ENCODE peak calls at places on chromosomes 16 and 17, in four cellular contexts. One of them, this sample, is unnamed.
A peak's percentile ranks its signal among the peaks of the same experiment; 100 is the strongest.

GRCh38 chr16:67294927-67295326 is 15.6 kb downstream of the PLEKHG4 start:
- DNase-seq in progenitor cell of endocrine pancreas: no peak
- DNase-seq in Kasumi-1: no peak
- DNase-seq in adipocyte: peak; percentile 42
- DNase-seq in this sample: peak; percentile 85

GRCh38 chr16:2252806-2253148 is 1.4 kb upstream of the ECI1 start:
- DNase-seq in Kasumi-1: no peak
- DNase-seq in adipocyte: no peak
- DNase-seq in progenitor cell of endocrine pancreas: no peak
- DNase-seq in this sample: no peak

GRCh38 chr16:89315791-89316581 is 98.5 kb downstream of the ZNF778 start:
- DNase-seq in adipocyte: no peak
- DNase-seq in progenitor cell of endocrine pancreas: no peak
- DNase-seq in Kasumi-1: peak; percentile 92
- DNase-seq in this sample: peak; percentile 66

GRCh38 chr17:41620583-41621434 is 3.6 kb downstream of the KRT17 start:
- DNase-seq in progenitor cell of endocrine pancreas: no peak
- DNase-seq in Kasumi-1: no peak
- DNase-seq in adipocyte: peak; percentile 8
- DNase-seq in this sample: peak; percentile 47

GRCh38 chr17:50123649-50124349 is 6.2 kb downstream of the SAMD14 start:
- DNase-seq in adipocyte: no peak
- DNase-seq in Kasumi-1: no peak
- DNase-seq in progenitor cell of endocrine pancreas: no peak
- DNase-seq in this sample: no peak

GRCh38 chr17:193841-194806 is 12.7 kb upstream of the DOC2B start:
- DNase-seq in progenitor cell of endocrine pancreas: no peak
- DNase-seq in adipocyte: no peak
- DNase-seq in Kasumi-1: no peak
- DNase-seq in this sample: no peak

GRCh38 chr17:80071116-80071980 is 30.0 kb upstream of the GAA start:
- DNase-seq in adipocyte: no peak
- DNase-seq in Kasumi-1: no peak
- DNase-seq in progenitor cell of endocrine pancreas: no peak
- DNase-seq in this sample: no peak

GRCh38 chr16:72291121-72291520 is 119.2 kb upstream of the PMFBP1 start:
- DNase-seq in Kasumi-1: no peak
- DNase-seq in adipocyte: peak; percentile 60
- DNase-seq in progenitor cell of endocrine pancreas: no peak
- DNase-seq in this sample: peak; percentile 70

GRCh38 chr16:85645021-85645589 is 32.0 kb downstream of the GSE1 start:
- DNase-seq in progenitor cell of endocrine pancreas: no peak
- DNase-seq in Kasumi-1: no peak
- DNase-seq in adipocyte: no peak
- DNase-seq in this sample: no peak

GRCh38 chr17:6947745-6948144 is 48.1 kb upstream of the ALOX12 start:
- DNase-seq in adipocyte: no peak
- DNase-seq in progenitor cell of endocrine pancreas: no peak
- DNase-seq in Kasumi-1: no peak
- DNase-seq in this sample: no peak

GRCh38 chr17:2904135-2904534 is 107.9 kb downstream of the RAP1GAP2 start:
- DNase-seq in progenitor cell of endocrine pancreas: no peak
- DNase-seq in adipocyte: no peak
- DNase-seq in Kasumi-1: no peak
- DNase-seq in this sample: no peak

GRCh38 chr17:50289268-50289667 is 15.0 kb downstream of the TMEM92 start:
- DNase-seq in adipocyte: peak; percentile 62
- DNase-seq in Kasumi-1: no peak
- DNase-seq in progenitor cell of endocrine pancreas: no peak
- DNase-seq in this sample: peak; percentile 79

GRCh38 chr17:48472485-48473281 is 42.7 kb upstream of the SKAP1 start:
- DNase-seq in progenitor cell of endocrine pancreas: no peak
- DNase-seq in Kasumi-1: no peak
- DNase-seq in adipocyte: no peak
- DNase-seq in this sample: peak; percentile 41

GRCh38 chr17:32954477-32954876 is 26.5 kb downstream of the TMEM98 start:
- DNase-seq in Kasumi-1: no peak
- DNase-seq in adipocyte: no peak
- DNase-seq in progenitor cell of endocrine pancreas: no peak
- DNase-seq in this sample: no peak

GRCh38 chr16:23013484-23013883 is 135.8 kb downstream of the USP31 start:
- DNase-seq in progenitor cell of endocrine pancreas: no peak
- DNase-seq in Kasumi-1: no peak
- DNase-seq in adipocyte: peak; percentile 8
- DNase-seq in this sample: peak; percentile 22

GRCh38 chr16:58829096-58829495 is 95.0 kb upstream of the GOT2 start:
- DNase-seq in progenitor cell of endocrine pancreas: no peak
- DNase-seq in adipocyte: no peak
- DNase-seq in Kasumi-1: no peak
- DNase-seq in this sample: no peak

GRCh38 chr16:10510279-10510678 is 70.1 kb downstream of the EMP2 start:
- DNase-seq in Kasumi-1: no peak
- DNase-seq in adipocyte: no peak
- DNase-seq in progenitor cell of endocrine pancreas: no peak
- DNase-seq in this sample: no peak

GRCh38 chr16:27398894-27399853 is 2.8 kb upstream of the IL21R start:
- DNase-seq in Kasumi-1: no peak
- DNase-seq in adipocyte: no peak
- DNase-seq in progenitor cell of endocrine pancreas: no peak
- DNase-seq in this sample: no peak

GRCh38 chr17:27466748-27467375 is 10.6 kb downstream of the KSR1 start:
- DNase-seq in adipocyte: no peak
- DNase-seq in Kasumi-1: no peak
- DNase-seq in progenitor cell of endocrine pancreas: no peak
- DNase-seq in this sample: no peak

GRCh38 chr17:31549525-31550388 is 158.3 kb downstream of the RAB11FIP4 start:
- DNase-seq in progenitor cell of endocrine pancreas: peak; percentile 90
- DNase-seq in adipocyte: peak; percentile 94
- DNase-seq in Kasumi-1: peak; percentile 82
- DNase-seq in this sample: peak; percentile 89

GRCh38 chr16:2156025-2156848 is 655 bp downstream of the TRAF7 start:
- DNase-seq in adipocyte: peak; percentile 70
- DNase-seq in Kasumi-1: peak; percentile 33
- DNase-seq in progenitor cell of endocrine pancreas: no peak
- DNase-seq in this sample: peak; percentile 89

GRCh38 chr17:38338053-38338452 is 5.7 kb downstream of the GPR179 start:
- DNase-seq in Kasumi-1: no peak
- DNase-seq in adipocyte: no peak
- DNase-seq in progenitor cell of endocrine pancreas: no peak
- DNase-seq in this sample: no peak

GRCh38 chr17:69175812-69176517 is 34.3 kb upstream of the ABCA6 start:
- DNase-seq in progenitor cell of endocrine pancreas: no peak
- DNase-seq in Kasumi-1: no peak
- DNase-seq in adipocyte: peak; percentile 82
- DNase-seq in this sample: peak; percentile 73

GRCh38 chr17:43634681-43635125 is 27.0 kb downstream of the MEOX1 start:
- DNase-seq in progenitor cell of endocrine pancreas: no peak
- DNase-seq in adipocyte: no peak
- DNase-seq in Kasumi-1: no peak
- DNase-seq in this sample: no peak

GRCh38 chr17:72592242-72592966 is 471.6 kb downstream of the SOX9 start:
- DNase-seq in Kasumi-1: peak; percentile 52
- DNase-seq in adipocyte: peak; percentile 93
- DNase-seq in progenitor cell of endocrine pancreas: peak; percentile 81
- DNase-seq in this sample: peak; percentile 94

GRCh38 chr17:37312137-37312923 is 63.5 kb upstream of the C17orf78 start:
- DNase-seq in Kasumi-1: no peak
- DNase-seq in adipocyte: no peak
- DNase-seq in progenitor cell of endocrine pancreas: no peak
- DNase-seq in this sample: no peak

GRCh38 chr17:63694229-63694973 is 5.5 kb downstream of the LIMD2 start:
- DNase-seq in adipocyte: no peak
- DNase-seq in Kasumi-1: no peak
- DNase-seq in progenitor cell of endocrine pancreas: no peak
- DNase-seq in this sample: no peak

GRCh38 chr17:67421869-67422273 is 44.8 kb downstream of the PITPNC1 start:
- DNase-seq in progenitor cell of endocrine pancreas: no peak
- DNase-seq in Kasumi-1: peak; percentile 24
- DNase-seq in adipocyte: peak; percentile 53
- DNase-seq in this sample: peak; percentile 97

GRCh38 chr17:28871056-28871579 is 16.3 kb downstream of the ERAL1 start:
- DNase-seq in Kasumi-1: peak; percentile 22
- DNase-seq in progenitor cell of endocrine pancreas: no peak
- DNase-seq in adipocyte: no peak
- DNase-seq in this sample: no peak

GRCh38 chr17:13562271-13562800 is 39.4 kb downstream of the HS3ST3A1 start:
- DNase-seq in progenitor cell of endocrine pancreas: no peak
- DNase-seq in Kasumi-1: no peak
- DNase-seq in adipocyte: peak; percentile 96
- DNase-seq in this sample: peak; percentile 93

GRCh38 chr17:27322690-27323508 is 29.0 kb downstream of the WSB1 start:
- DNase-seq in Kasumi-1: no peak
- DNase-seq in adipocyte: no peak
- DNase-seq in progenitor cell of endocrine pancreas: no peak
- DNase-seq in this sample: no peak

GRCh38 chr17:38550661-38551060 is 55.1 kb downstream of the SRCIN1 start:
- DNase-seq in adipocyte: no peak
- DNase-seq in progenitor cell of endocrine pancreas: no peak
- DNase-seq in Kasumi-1: no peak
- DNase-seq in this sample: peak; percentile 26

This sample was measured in foreskin fibroblast.